ENCODE peak calls at places on chromosomes 4 and X, in five cellular contexts. One of them, this sample, is unnamed.
A peak's percentile ranks its signal among the peaks of the same experiment; 100 is the strongest.

GRCh38 chrX:109632906-109633504 is 8.0 kb upstream of the KCNE5 start:
- DNase-seq in lower leg skin: no peak
- DNase-seq in WTC11: peak; percentile 13
- DNase-seq in H7: peak; percentile 53
- DNase-seq in kidney tubule cell: peak; percentile 9
- DNase-seq in this sample: peak; percentile 13

GRCh38 chrX:42746606-42747005 is 31.4 kb downstream of the PPP1R2C start:
- DNase-seq in lower leg skin: no peak
- DNase-seq in WTC11: no peak
- DNase-seq in H7: no peak
- DNase-seq in kidney tubule cell: no peak
- DNase-seq in this sample: no peak

GRCh38 chr4:123952530-123953274 is 556.1 kb downstream of the SPRY1 start:
- DNase-seq in lower leg skin: no peak
- DNase-seq in WTC11: no peak
- DNase-seq in H7: peak; percentile 10
- DNase-seq in kidney tubule cell: no peak
- DNase-seq in this sample: no peak

GRCh38 chr4:70946944-70947343 is 44.8 kb downstream of the MOB1B start:
- DNase-seq in lower leg skin: no peak
- DNase-seq in WTC11: no peak
- DNase-seq in H7: no peak
- DNase-seq in kidney tubule cell: no peak
- DNase-seq in this sample: no peak

GRCh38 chr4:7745486-7745885 is 194.2 kb downstream of the AFAP1 start:
- DNase-seq in lower leg skin: no peak
- DNase-seq in WTC11: no peak
- DNase-seq in H7: no peak
- DNase-seq in kidney tubule cell: no peak
- DNase-seq in this sample: no peak

GRCh38 chr4:10015140-10015753 is 6.0 kb downstream of the SLC2A9 start:
- DNase-seq in lower leg skin: no peak
- DNase-seq in WTC11: peak; percentile 73
- DNase-seq in H7: peak; percentile 68
- DNase-seq in kidney tubule cell: peak; percentile 67
- DNase-seq in this sample: peak; percentile 79

GRCh38 chrX:152819732-152820131 is 10.8 kb downstream of the CETN2 start:
- DNase-seq in lower leg skin: no peak
- DNase-seq in WTC11: no peak
- DNase-seq in H7: no peak
- DNase-seq in kidney tubule cell: peak; percentile 21
- DNase-seq in this sample: no peak

GRCh38 chr4:2341911-2342652 is 76.4 kb downstream of the ZFYVE28 start:
- DNase-seq in lower leg skin: no peak
- DNase-seq in WTC11: no peak
- DNase-seq in H7: peak; percentile 23
- DNase-seq in kidney tubule cell: no peak
- DNase-seq in this sample: peak; percentile 1

GRCh38 chr4:83631066-83631465 is 95.2 kb downstream of the GPAT3 start:
- DNase-seq in lower leg skin: no peak
- DNase-seq in WTC11: no peak
- DNase-seq in H7: no peak
- DNase-seq in kidney tubule cell: no peak
- DNase-seq in this sample: peak; percentile 31

GRCh38 chr4:36551697-36552214 is 270.3 kb downstream of the DTHD1 start:
- DNase-seq in lower leg skin: no peak
- DNase-seq in WTC11: no peak
- DNase-seq in H7: no peak
- DNase-seq in kidney tubule cell: no peak
- DNase-seq in this sample: no peak

GRCh38 chr4:155094421-155094820 is 114.0 kb upstream of the NPY2R start:
- DNase-seq in lower leg skin: no peak
- DNase-seq in WTC11: no peak
- DNase-seq in H7: no peak
- DNase-seq in kidney tubule cell: no peak
- DNase-seq in this sample: no peak

GRCh38 chr4:38983756-38984647 is 48.2 kb downstream of the TMEM156 start:
- DNase-seq in lower leg skin: no peak
- DNase-seq in WTC11: no peak
- DNase-seq in H7: no peak
- DNase-seq in kidney tubule cell: peak; percentile 16
- DNase-seq in this sample: peak; percentile 28

GRCh38 chr4:153008578-153009199 is 72.6 kb downstream of the FHDC1 start:
- DNase-seq in lower leg skin: no peak
- DNase-seq in WTC11: no peak
- DNase-seq in H7: no peak
- DNase-seq in kidney tubule cell: no peak
- DNase-seq in this sample: no peak

GRCh38 chr4:182929296-182929695 is 12.1 kb upstream of the DCTD start:
- DNase-seq in lower leg skin: no peak
- DNase-seq in WTC11: no peak
- DNase-seq in H7: no peak
- DNase-seq in kidney tubule cell: peak; percentile 94
- DNase-seq in this sample: no peak

GRCh38 chr4:26217961-26218676 is 102.7 kb upstream of the RBPJ start:
- DNase-seq in lower leg skin: peak; percentile 43
- DNase-seq in WTC11: no peak
- DNase-seq in H7: no peak
- DNase-seq in kidney tubule cell: no peak
- DNase-seq in this sample: peak; percentile 73

GRCh38 chr4:107838763-107839162 is 14.0 kb downstream of the SGMS2 start:
- DNase-seq in lower leg skin: no peak
- DNase-seq in WTC11: no peak
- DNase-seq in H7: no peak
- DNase-seq in kidney tubule cell: peak; percentile 52
- DNase-seq in this sample: no peak

GRCh38 chr4:145769450-145770037 is 89.6 kb downstream of the C4orf51 start:
- DNase-seq in lower leg skin: no peak
- DNase-seq in WTC11: no peak
- DNase-seq in H7: no peak
- DNase-seq in kidney tubule cell: no peak
- DNase-seq in this sample: no peak